ENCODE peak calls at places on chromosomes 11 and 22, in four cellular contexts. One of them, this sample, is unnamed.

GRCh38 chr22:41216984-41217383 is 11.9 kb downstream of the L3MBTL2 start:
- DNase-seq in GM12878: no peak
- DNase-seq in H1: no peak
- DNase-seq in K562: no peak
- DNase-seq in this sample: no peak

GRCh38 chr11:62546244-62546936 is at the start of gene AHNAK:
- DNase-seq in GM12878: no peak
- DNase-seq in K562: peak; percentile 82
- DNase-seq in H1: peak; percentile 79
- DNase-seq in this sample: no peak

GRCh38 chr11:81373986-81374385 is 1359.7 kb downstream of the FAM181B start:
- DNase-seq in H1: no peak
- DNase-seq in K562: no peak
- DNase-seq in GM12878: no peak
- DNase-seq in this sample: no peak

GRCh38 chr11:87917111-87917510 is 258.1 kb downstream of the RAB38 start:
- DNase-seq in H1: no peak
- DNase-seq in GM12878: no peak
- DNase-seq in K562: no peak
- DNase-seq in this sample: no peak

GRCh38 chr11:34632105-34632780 is 11.3 kb downstream of the EHF start:
- DNase-seq in GM12878: no peak
- DNase-seq in H1: no peak
- DNase-seq in K562: no peak
- DNase-seq in this sample: no peak

GRCh38 chr22:31846161-31847115 is 92.6 kb downstream of the DEPDC5 start:
- DNase-seq in H1: no peak
- DNase-seq in GM12878: no peak
- DNase-seq in K562: peak; percentile 26
- DNase-seq in this sample: no peak

GRCh38 chr11:25794804-25795203 is 537.1 kb upstream of the ANO3 start:
- DNase-seq in K562: no peak
- DNase-seq in H1: no peak
- DNase-seq in GM12878: no peak
- DNase-seq in this sample: no peak

GRCh38 chr11:125165111-125165663 is 636 bp downstream of the PKNOX2 start:
- DNase-seq in K562: no peak
- DNase-seq in H1: peak; percentile 73
- DNase-seq in GM12878: no peak
- DNase-seq in this sample: no peak

GRCh38 chr11:67275606-67276409 is 9.5 kb downstream of the GRK2 start:
- DNase-seq in H1: no peak
- DNase-seq in GM12878: no peak
- DNase-seq in K562: no peak
- DNase-seq in this sample: no peak

DNA sequence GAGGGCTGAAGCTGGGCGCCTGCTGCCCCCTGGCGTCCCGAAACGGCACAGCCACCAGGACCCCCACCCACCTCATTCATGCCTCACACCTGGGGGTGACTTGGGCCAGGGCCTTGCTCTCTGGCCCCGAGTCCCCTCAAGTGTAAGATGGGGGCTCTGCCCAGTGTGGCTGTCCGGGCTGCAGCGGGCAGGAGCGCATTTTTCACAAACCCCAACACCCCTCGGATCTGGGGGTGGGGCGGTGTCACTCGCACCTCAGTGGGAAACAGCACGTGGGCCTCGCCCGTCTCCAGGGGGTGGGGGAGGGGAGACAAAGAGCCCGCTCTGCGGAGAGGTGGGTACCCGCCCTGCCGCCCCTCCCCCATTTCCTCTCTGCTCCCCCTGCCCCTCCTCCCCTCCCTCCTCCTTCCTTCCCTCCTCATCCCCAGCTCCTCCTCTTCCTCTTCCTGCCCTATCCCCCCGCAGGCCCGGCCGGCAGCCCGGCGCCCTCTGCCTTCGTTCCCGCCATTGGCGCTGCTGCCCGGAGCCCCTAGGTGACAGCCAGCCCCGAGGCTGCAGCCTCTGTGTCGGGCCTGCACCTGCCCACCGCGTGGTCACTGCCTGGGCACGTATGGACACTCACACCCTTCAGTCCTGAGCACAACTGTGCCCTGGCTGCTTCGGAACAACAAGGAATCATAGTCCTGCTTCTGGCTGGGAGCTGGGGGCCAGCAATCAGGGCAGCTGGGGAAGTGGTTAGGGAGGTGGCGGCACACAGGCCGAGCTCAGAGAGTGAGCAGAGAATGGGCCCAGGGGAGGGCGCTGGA is 6.8 kb upstream of the CDKN1C start:
- DNase-seq in GM12878: no peak
- DNase-seq in K562: peak; percentile 87
- DNase-seq in H1: peak; percentile 91
- DNase-seq in this sample: no peak
- TF ChIP-seq EGR1 in GM12878: no peak
- TF ChIP-seq EGR1 in K562: peak; percentile 67
- TF ChIP-seq EGR1 in H1: peak; percentile 9
- TF ChIP-seq EGR1 in this sample: no peak

DNA sequence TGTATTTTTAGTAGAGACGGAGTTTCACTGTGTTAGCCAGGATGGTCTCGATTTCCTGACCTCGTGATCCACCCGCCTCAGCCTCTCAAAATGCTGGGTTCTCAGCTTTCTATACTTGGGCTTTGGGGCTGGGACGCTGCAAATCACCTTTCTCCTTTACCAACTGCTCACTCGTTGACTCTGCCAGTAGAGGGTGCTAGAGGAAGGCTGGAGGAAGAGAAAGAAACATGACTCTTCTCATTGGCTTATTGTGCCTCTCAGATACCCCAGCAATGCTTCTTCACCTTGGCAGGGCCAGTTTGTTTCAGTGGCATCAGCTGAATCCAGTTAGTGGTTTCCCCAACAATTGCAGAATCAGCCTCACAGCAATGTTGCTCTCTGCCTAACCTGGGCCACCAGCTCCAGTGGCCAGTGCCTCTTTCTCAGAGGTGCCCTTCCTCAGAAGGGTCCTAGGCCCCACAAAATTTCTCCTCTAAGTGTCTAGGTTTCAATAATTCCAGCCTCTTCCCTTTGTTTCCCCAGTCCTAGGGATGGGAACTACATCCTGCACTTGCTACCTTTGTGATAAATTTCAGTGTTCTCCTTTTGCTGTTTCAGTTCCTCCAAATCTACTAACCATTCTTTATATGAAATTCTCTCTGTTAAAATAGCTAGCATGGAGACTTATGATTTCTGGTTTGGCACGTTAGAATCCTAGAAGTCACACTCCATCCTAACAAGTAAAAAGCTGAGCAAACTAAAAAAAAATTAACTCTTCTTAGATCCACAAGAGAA is 71.5 kb upstream of the VSTM5 start:
- DNase-seq in H1: peak; percentile 71
- DNase-seq in GM12878: peak; percentile 4
- DNase-seq in K562: peak; percentile 65
- DNase-seq in this sample: peak; percentile 60
- TF ChIP-seq CEBPB in H1: no peak
- TF ChIP-seq CEBPB in GM12878: no peak
- TF ChIP-seq CEBPB in K562: no peak
- TF ChIP-seq CEBPB in this sample: no peak

GRCh38 chr11:126361400-126361799 is 5.9 kb downstream of the ST3GAL4 start:
- DNase-seq in H1: no peak
- DNase-seq in GM12878: no peak
- DNase-seq in K562: no peak
- DNase-seq in this sample: no peak

GRCh38 chr11:126360049-126360446 is 4.6 kb downstream of the ST3GAL4 start:
- DNase-seq in H1: no peak
- DNase-seq in K562: no peak
- DNase-seq in GM12878: no peak
- DNase-seq in this sample: no peak

GRCh38 chr11:126357969-126358762 is 2.7 kb downstream of the ST3GAL4 start:
- DNase-seq in K562: no peak
- DNase-seq in GM12878: no peak
- DNase-seq in H1: no peak
- DNase-seq in this sample: no peak

GRCh38 chr11:126358763-126359160 is 3.3 kb downstream of the ST3GAL4 start:
- DNase-seq in H1: peak; percentile 43
- DNase-seq in GM12878: no peak
- DNase-seq in K562: no peak
- DNase-seq in this sample: no peak

DNA sequence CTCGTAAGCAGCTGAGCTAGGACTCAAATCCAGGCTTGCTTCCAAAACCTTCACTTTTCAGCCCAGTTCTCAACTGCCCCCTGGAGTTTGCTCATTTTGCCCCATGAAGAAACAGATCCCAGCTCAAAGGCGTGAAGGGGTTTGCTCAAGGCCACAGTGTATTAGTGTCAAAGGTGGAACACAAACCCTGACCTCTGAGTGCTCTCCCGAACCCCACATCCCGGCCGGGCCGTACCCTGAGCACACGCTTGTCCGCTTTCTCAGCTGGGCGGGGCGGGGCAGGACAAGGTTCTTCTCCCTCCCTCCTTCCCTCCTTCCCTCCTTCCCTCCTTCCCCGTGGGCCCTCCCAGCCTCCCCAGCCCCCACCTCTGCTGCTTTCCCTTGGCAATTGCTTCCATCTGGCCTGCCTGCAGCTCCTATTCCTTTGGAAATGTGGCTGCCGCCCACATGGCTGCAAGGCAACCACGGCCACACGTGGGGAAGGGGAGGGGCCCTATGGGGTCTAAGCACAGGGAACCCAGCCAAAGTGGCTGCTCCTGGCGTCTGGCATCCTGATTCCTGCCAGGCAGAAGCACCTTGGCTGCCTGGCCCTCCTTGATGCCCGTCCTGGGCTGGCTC is 4.1 kb downstream of the ST3GAL4 start:
- DNase-seq in H1: no peak
- DNase-seq in GM12878: no peak
- DNase-seq in K562: peak; percentile 21
- DNase-seq in this sample: no peak
- TF ChIP-seq POLR2AphosphoS5 in H1: no peak
- TF ChIP-seq POLR2AphosphoS5 in GM12878: no peak
- TF ChIP-seq POLR2AphosphoS5 in K562: no peak
- TF ChIP-seq POLR2AphosphoS5 in this sample: no peak

DNA sequence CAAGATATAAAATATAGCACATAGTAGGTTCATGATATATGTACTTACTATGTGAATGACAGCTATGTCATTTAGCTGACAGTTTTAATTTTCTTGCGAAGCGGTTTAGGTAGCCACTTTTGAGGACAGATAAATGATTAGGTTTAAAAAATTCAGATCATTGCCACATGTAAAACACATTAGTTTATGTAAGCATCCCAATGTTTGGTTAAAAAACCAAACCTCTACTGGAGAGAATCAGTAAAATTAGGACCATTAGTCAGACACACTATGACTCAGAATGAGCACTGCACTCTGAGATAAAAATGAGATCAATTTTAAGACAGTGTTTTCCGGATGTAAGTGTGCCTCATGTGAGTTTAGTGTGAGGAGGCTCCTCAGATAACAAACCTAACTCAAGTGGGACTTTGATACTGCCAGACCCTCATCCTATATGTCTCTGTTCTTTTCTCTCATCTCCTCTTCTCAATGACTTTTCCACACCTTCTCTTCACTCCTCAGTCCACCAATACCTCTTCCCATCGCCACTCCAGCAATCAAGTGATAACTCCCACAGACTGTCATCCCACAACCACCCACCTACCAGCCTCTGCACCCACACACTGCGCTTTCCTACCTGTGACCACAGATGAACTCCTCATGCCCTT is 6.8 kb upstream of the OR2AT4 start:
- DNase-seq in H1: no peak
- DNase-seq in K562: peak; percentile 41
- DNase-seq in GM12878: peak; percentile 50
- DNase-seq in this sample: no peak
- TF ChIP-seq EGR1 in H1: no peak
- TF ChIP-seq EGR1 in K562: peak; percentile 99
- TF ChIP-seq EGR1 in GM12878: no peak
- TF ChIP-seq EGR1 in this sample: no peak

GRCh38 chr11:76161261-76161961 is 44.9 kb downstream of the WNT11 start:
- DNase-seq in K562: peak; percentile 86
- DNase-seq in GM12878: no peak
- DNase-seq in H1: no peak
- DNase-seq in this sample: no peak
- TF ChIP-seq CEBPB in K562: no peak
- TF ChIP-seq CEBPB in GM12878: no peak
- TF ChIP-seq CEBPB in H1: no peak
- TF ChIP-seq CEBPB in this sample: no peak

This sample was measured in HCT116.